ENCODE peak calls at places on chromosomes 13 and 19, in five cellular contexts. X, T, U, N and Y are unnamed samples.

GRCh38 chr13:99980201-99981114 is 1.1 kb upstream of the ZIC2 start:
- DNase-seq in X (peak), T (peak), U (peak), N (peak), Y (peak)

GRCh38 chr13:102580552-102581169 is 16.1 kb upstream of the TPP2 start:
- DNase-seq in X (peak), T (no peak), U (no peak), N (peak), Y (peak)

GRCh38 chr13:30572859-30573275 is 44.9 kb upstream of the USPL1 start:
- DNase-seq in X (no peak), T (no peak), U (no peak), N (no peak), Y (peak)

GRCh38 chr13:39765801-39766463 is 110.5 kb downstream of the COG6 start:
- DNase-seq in X (peak), T (peak), U (no peak), N (peak), Y (peak)

GRCh38 chr13:109778102-109778542 is 8.3 kb downstream of the IRS2 start:
- DNase-seq in X (peak), T (no peak), U (no peak), N (peak), Y (no peak)

GRCh38 chr19:34669305-34669704 is 7.7 kb downstream of the SCGB2B2 start:
- DNase-seq in X (no peak), T (no peak), U (no peak), N (no peak), Y (peak)

GRCh38 chr19:3142292-3142670 is 6.4 kb downstream of the GNA15 start:
- DNase-seq in X (no peak), T (no peak), U (no peak), N (no peak), Y (no peak)

GRCh38 chr19:44684892-44685847 is 13.8 kb upstream of the CEACAM16 start:
- DNase-seq in X (no peak), T (no peak), U (no peak), N (no peak), Y (no peak)

GRCh38 chr13:40269086-40269485 is 397.4 kb downstream of the FOXO1 start:
- DNase-seq in X (no peak), T (no peak), U (no peak), N (no peak), Y (no peak)

GRCh38 chr19:34430738-34431625 is 2.8 kb downstream of the UBA2 start:
- DNase-seq in X (no peak), T (peak), U (no peak), N (no peak), Y (peak)

GRCh38 chr13:106795847-106796246 is 227.9 kb upstream of the ARGLU1 start:
- DNase-seq in X (no peak), T (no peak), U (no peak), N (no peak), Y (no peak)

GRCh38 chr13:110685305-110685704 is 20.6 kb downstream of the CARS2 start:
- DNase-seq in X (no peak), T (no peak), U (no peak), N (no peak), Y (no peak)

GRCh38 chr19:32642771-32643170 is 32.2 kb downstream of the ANKRD27 start:
- DNase-seq in X (no peak), T (no peak), U (no peak), N (no peak), Y (no peak)

GRCh38 chr13:100872761-100873160 is 198.2 kb upstream of the TMTC4 start:
- DNase-seq in X (no peak), T (no peak), U (no peak), N (no peak), Y (no peak)

GRCh38 chr13:43787998-43788397 is 1.2 kb upstream of the ENOX1 start:
- DNase-seq in X (no peak), T (peak), U (no peak), N (peak), Y (no peak)

GRCh38 chr19:3275068-3275582 is 50.7 kb downstream of the CELF5 start:
- DNase-seq in X (peak), T (peak), U (no peak), N (no peak), Y (peak)

GRCh38 chr13:41465215-41465907 is 8.0 kb downstream of the RGCC start:
- DNase-seq in X (no peak), T (no peak), U (peak), N (no peak), Y (no peak)

GRCh38 chr13:21825801-21826200 is 154.9 kb downstream of the FGF9 start:
- DNase-seq in X (no peak), T (no peak), U (no peak), N (no peak), Y (no peak)

GRCh38 chr19:1324792-1325567 is 39.3 kb downstream of the EFNA2 start:
- DNase-seq in X (peak), T (peak), U (no peak), N (no peak), Y (peak)

GRCh38 chr13:74444877-74445479 is 310.8 kb upstream of the KLF12 start:
- DNase-seq in X (no peak), T (no peak), U (no peak), N (peak), Y (no peak)

GRCh38 chr13:41905600-41906254 is 55.2 kb downstream of the VWA8 start:
- DNase-seq in X (no peak), T (no peak), U (no peak), N (no peak), Y (peak)